ENCODE peak calls at places on chromosomes 2 and 18, in seven cellular contexts. G is posterior cingulate gyrus, T is mesothelial cell of epicardium, W is psoas muscle, B is A549, L is uterus, K is neural crest cell. D is an unnamed sample.

GRCh38 chr2:40592223-40592622 is 140.3 kb upstream of the SLC8A1 start:
- DNase-seq in G (no peak), T (no peak), W (no peak), B (no peak), L (no peak), K (no peak), D (no peak)

GRCh38 chr2:235358981-235359471 is 134.8 kb upstream of the AGAP1 start:
- DNase-seq in G (no peak), T (no peak), W (no peak), B (peak; percentile 18), L (no peak), K (no peak), D (no peak)

GRCh38 chr2:149223472-149224062 is 106.8 kb upstream of the LYPD6 start:
- DNase-seq in G (no peak), T (no peak), W (no peak), B (no peak), L (no peak), K (no peak), D (peak; percentile 7)

GRCh38 chr18:11953113-11953512 is 28.2 kb upstream of the IMPA2 start:
- DNase-seq in G (no peak), T (no peak), W (no peak), B (no peak), L (no peak), K (no peak), D (no peak)

GRCh38 chr2:239671916-239672849 is 271.4 kb upstream of the HDAC4 start:
- DNase-seq in G (no peak), T (no peak), W (no peak), B (no peak), L (no peak), K (no peak), D (no peak)

GRCh38 chr2:205161156-205161555 is 521.1 kb upstream of the NRP2 start:
- DNase-seq in G (no peak), T (no peak), W (no peak), B (no peak), L (no peak), K (no peak), D (no peak)

GRCh38 chr18:77134611-77135010 is 2.0 kb upstream of the MBP start:
- DNase-seq in G (no peak), T (no peak), W (no peak), B (no peak), L (no peak), K (no peak), D (no peak)

GRCh38 chr2:148853458-148853857 is 21.6 kb upstream of the KIF5C start:
- DNase-seq in G (no peak), T (no peak), W (no peak), B (no peak), L (no peak), K (no peak), D (no peak)

GRCh38 chr2:98822301-98823164 is 91.6 kb upstream of the MGAT4A start:
- DNase-seq in G (no peak), T (no peak), W (peak; percentile 69), B (no peak), L (no peak), K (peak; percentile 59), D (peak; percentile 80)

GRCh38 chr2:45439788-45440773 is 171.0 kb downstream of the SRBD1 start:
- DNase-seq in G (no peak), T (no peak), W (no peak), B (peak; percentile 29), L (no peak), K (no peak), D (no peak)

GRCh38 chr2:66962625-66963207 is 434.4 kb upstream of the ETAA1 start:
- DNase-seq in G (no peak), T (no peak), W (no peak), B (no peak), L (peak; percentile 59), K (no peak), D (no peak)

GRCh38 chr2:206531996-206532543 is 88.7 kb downstream of the ADAM23 start:
- DNase-seq in G (peak; percentile 39), T (no peak), W (peak; percentile 69), B (no peak), L (no peak), K (no peak), D (no peak)

GRCh38 chr2:157087373-157088005 is 170.0 kb upstream of the GALNT5 start:
- DNase-seq in G (no peak), T (no peak), W (peak; percentile 75), B (no peak), L (no peak), K (no peak), D (no peak)

GRCh38 chr2:234981197-234982095 is 29.6 kb downstream of the SH3BP4 start:
- DNase-seq in G (no peak), T (no peak), W (peak; percentile 79), B (peak; percentile 94), L (peak; percentile 78), K (no peak), D (peak; percentile 64)

GRCh38 chr2:45839388-45840251 is 188.1 kb downstream of the PRKCE start:
- DNase-seq in G (peak; percentile 48), T (no peak), W (no peak), B (no peak), L (no peak), K (no peak), D (no peak)

GRCh38 chr2:100141906-100142305 is 484 bp downstream of the AFF3 start:
- DNase-seq in G (no peak), T (no peak), W (no peak), B (no peak), L (no peak), K (no peak), D (no peak)